ENCODE peak calls at places on chromosome 17, in eight cellular contexts. U, Q, C, S, G, Y, V and E are unnamed samples.

GRCh38 chr17:34389343-34389742 is 26.3 kb upstream of the CCL1 start:
- DNase-seq in U (no peak), Q (no peak), C (no peak), S (no peak), G (no peak), Y (no peak), V (no peak), E (no peak)

GRCh38 chr17:10205549-10206185 is 7.3 kb upstream of the GAS7 start:
- DNase-seq in U (no peak), Q (no peak), C (no peak), S (no peak), G (no peak), Y (no peak), V (no peak), E (no peak)

GRCh38 chr17:35614835-35615234 is 27.7 kb downstream of the AP2B1 start:
- DNase-seq in U (peak; percentile 9), Q (no peak), C (no peak), S (no peak), G (no peak), Y (no peak), V (no peak), E (no peak)

GRCh38 chr17:15334266-15334665 is 7.1 kb downstream of the TEKT3 start:
- DNase-seq in U (no peak), Q (no peak), C (no peak), S (no peak), G (no peak), Y (no peak), V (no peak), E (no peak)

GRCh38 chr17:2277430-2278170 is 26.0 kb downstream of the SMG6 start:
- DNase-seq in U (no peak), Q (no peak), C (no peak), S (no peak), G (no peak), Y (no peak), V (no peak), E (no peak)

GRCh38 chr17:62693616-62694415 is 66.3 kb downstream of the MRC2 start:
- DNase-seq in U (no peak), Q (no peak), C (no peak), S (no peak), G (no peak), Y (peak; percentile 56), V (no peak), E (no peak)

GRCh38 chr17:57243171-57243622 is 13.1 kb upstream of the MSI2 start:
- DNase-seq in U (peak; percentile 51), Q (peak; percentile 69), C (peak; percentile 73), S (peak; percentile 45), G (peak; percentile 72), Y (peak; percentile 62), V (peak; percentile 78), E (peak; percentile 44)

GRCh38 chr17:81976332-81977210 is 858 bp upstream of the ASPSCR1 start:
- DNase-seq in U (no peak), Q (peak; percentile 76), C (peak; percentile 69), S (no peak), G (no peak), Y (peak; percentile 58), V (no peak), E (peak; percentile 28)

GRCh38 chr17:82642022-82642421 is 6.2 kb downstream of the WDR45B start:
- DNase-seq in U (no peak), Q (peak; percentile 13), C (no peak), S (no peak), G (no peak), Y (no peak), V (no peak), E (no peak)

GRCh38 chr17:75472119-75472518 is 15.7 kb downstream of the TMEM94 start:
- DNase-seq in U (no peak), Q (no peak), C (no peak), S (no peak), G (no peak), Y (no peak), V (no peak), E (no peak)

GRCh38 chr17:77318491-77319210 is 177.9 kb downstream of the SEC14L1 start:
- DNase-seq in U (peak; percentile 65), Q (peak; percentile 66), C (peak; percentile 44), S (no peak), G (no peak), Y (peak; percentile 15), V (peak; percentile 73), E (no peak)

GRCh38 chr17:47190770-47191169 is 1.7 kb upstream of the CDC27 start:
- DNase-seq in U (no peak), Q (no peak), C (no peak), S (no peak), G (no peak), Y (no peak), V (no peak), E (no peak)

GRCh38 chr17:65559802-65560627 is 1.4 kb downstream of the AXIN2 start:
- DNase-seq in U (no peak), Q (peak; percentile 61), C (peak; percentile 30), S (no peak), G (no peak), Y (no peak), V (peak; percentile 51), E (no peak)

GRCh38 chr17:40323731-40324650 is 15.0 kb downstream of the RARA start:
- DNase-seq in U (peak; percentile 63), Q (peak; percentile 76), C (no peak), S (peak; percentile 57), G (peak; percentile 86), Y (no peak), V (peak; percentile 83), E (peak; percentile 72)

GRCh38 chr17:45200701-45201100 is 21.0 kb upstream of the FMNL1 start:
- DNase-seq in U (peak; percentile 85), Q (peak; percentile 64), C (no peak), S (no peak), G (no peak), Y (no peak), V (peak; percentile 70), E (no peak)

GRCh38 chr17:17564896-17565295 is 26.6 kb downstream of the PEMT start:
- DNase-seq in U (no peak), Q (no peak), C (no peak), S (no peak), G (no peak), Y (no peak), V (no peak), E (no peak)

GRCh38 chr17:57906910-57907309 is 48.3 kb downstream of the CUEDC1 start:
- DNase-seq in U (no peak), Q (no peak), C (no peak), S (no peak), G (no peak), Y (no peak), V (no peak), E (no peak)

GRCh38 chr17:47982645-47983440 is 11.9 kb downstream of the CDK5RAP3 start:
- DNase-seq in U (no peak), Q (no peak), C (no peak), S (no peak), G (no peak), Y (no peak), V (no peak), E (no peak)

GRCh38 chr17:81511800-81512559 is 619 bp downstream of the ACTG1 start:
- DNase-seq in U (no peak), Q (no peak), C (no peak), S (no peak), G (peak; percentile 71), Y (peak; percentile 58), V (peak; percentile 43), E (peak; percentile 42)